ENCODE peak calls at places on chromosomes 5 and 9, in nine cellular contexts. N, W, T, R, I, J, L, G and Q are unnamed samples.
A peak's percentile ranks its signal among the peaks of the same experiment; 100 is the strongest.

GRCh38 chr5:14608169-14608568 is 26.6 kb downstream of the OTULINL start:
- DNase-seq in N (no peak), W (no peak), T (no peak), R (no peak), I (no peak), J (no peak), L (no peak), G (no peak), Q (no peak)

GRCh38 chr5:119022017-119022745 is 33.8 kb upstream of the DTWD2 start:
- DNase-seq in N (no peak), W (no peak), T (no peak), R (no peak), I (peak; percentile 52), J (no peak), L (no peak), G (peak; percentile 58), Q (no peak)

GRCh38 chr9:98222885-98223640 is 30.6 kb upstream of the CORO2A start:
- DNase-seq in N (no peak), W (no peak), T (no peak), R (no peak), I (peak; percentile 41), J (no peak), L (no peak), G (peak; percentile 32), Q (no peak)

GRCh38 chr9:93003552-93004407 is 54.7 kb upstream of the SUSD3 start:
- DNase-seq in N (peak; percentile 73), W (no peak), T (peak; percentile 71), R (no peak), I (peak; percentile 89), J (no peak), L (peak; percentile 90), G (peak; percentile 59), Q (peak; percentile 64)

GRCh38 chr5:156774273-156774672 is 75.8 kb upstream of the PPP1R2B start:
- DNase-seq in N (no peak), W (no peak), T (no peak), R (no peak), I (no peak), J (no peak), L (no peak), G (no peak), Q (no peak)

GRCh38 chr5:149930060-149930753 is 14.4 kb downstream of the PDE6A start:
- DNase-seq in N (no peak), W (no peak), T (no peak), R (no peak), I (no peak), J (no peak), L (no peak), G (no peak), Q (no peak)

GRCh38 chr5:58136416-58136815 is 323.5 kb downstream of the PLK2 start:
- DNase-seq in N (no peak), W (no peak), T (no peak), R (no peak), I (no peak), J (no peak), L (no peak), G (no peak), Q (no peak)

GRCh38 chr9:826500-827280 is 14.8 kb upstream of the DMRT1 start:
- DNase-seq in N (no peak), W (no peak), T (no peak), R (no peak), I (peak; percentile 54), J (no peak), L (no peak), G (no peak), Q (no peak)

GRCh38 chr9:72872718-72873117 is 80.1 kb downstream of the ALDH1A1 start:
- DNase-seq in N (no peak), W (no peak), T (no peak), R (no peak), I (no peak), J (no peak), L (no peak), G (peak; percentile 24), Q (no peak)

GRCh38 chr9:137305060-137305787 is 3.2 kb upstream of the NRARP start:
- DNase-seq in N (peak; percentile 76), W (peak; percentile 77), T (peak; percentile 69), R (no peak), I (peak; percentile 89), J (no peak), L (no peak), G (peak; percentile 91), Q (peak; percentile 69)

GRCh38 chr9:74770508-74771261 is 117.0 kb downstream of the TRPM6 start:
- DNase-seq in N (no peak), W (no peak), T (peak; percentile 35), R (peak; percentile 31), I (peak; percentile 77), J (peak; percentile 62), L (no peak), G (no peak), Q (peak; percentile 15)

GRCh38 chr9:15416880-15417279 is 5.8 kb upstream of the SNAPC3 start:
- DNase-seq in N (no peak), W (no peak), T (peak; percentile 63), R (no peak), I (no peak), J (no peak), L (no peak), G (peak; percentile 43), Q (peak; percentile 24)

GRCh38 chr5:172602712-172603289 is 38.3 kb upstream of the NEURL1B start:
- DNase-seq in N (peak; percentile 30), W (no peak), T (no peak), R (no peak), I (peak; percentile 48), J (no peak), L (no peak), G (no peak), Q (no peak)

GRCh38 chr9:3863114-3863528 is 337.3 kb upstream of the RFX3 start:
- DNase-seq in N (no peak), W (no peak), T (no peak), R (no peak), I (no peak), J (no peak), L (no peak), G (peak; percentile 54), Q (no peak)
- TF ChIP-seq POLR2AphosphoS5 in N (no peak), W (no peak), T (no peak), R (no peak), I (no peak), J (no peak), L (no peak), G (no peak), Q (no peak)

DNA sequence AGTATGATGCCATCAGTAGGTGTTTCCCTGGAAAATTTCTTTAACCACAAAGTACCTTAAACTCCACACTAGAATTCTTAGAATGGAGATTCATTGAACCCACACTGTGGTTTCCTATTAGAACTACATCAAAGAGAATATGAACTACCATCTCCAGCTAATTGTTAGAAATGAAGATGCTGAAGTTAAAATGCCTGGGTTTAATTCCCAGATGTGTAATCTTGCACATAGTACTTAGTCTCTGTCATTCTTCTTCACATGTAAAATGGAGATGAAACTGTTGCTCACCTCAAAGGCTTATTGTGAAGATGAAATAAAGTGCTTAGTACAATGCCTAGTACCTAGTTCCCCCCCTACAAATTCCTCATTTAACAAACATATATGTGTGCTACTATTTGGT is 303.3 kb upstream of the CCNG1 start:
- DNase-seq in N (no peak), W (no peak), T (no peak), R (no peak), I (no peak), J (no peak), L (no peak), G (no peak), Q (no peak)
- TF ChIP-seq POLR2A in N (no peak), W (no peak), T (no peak), R (no peak), I (no peak), J (no peak), L (no peak), G (no peak), Q (no peak)

DNA sequence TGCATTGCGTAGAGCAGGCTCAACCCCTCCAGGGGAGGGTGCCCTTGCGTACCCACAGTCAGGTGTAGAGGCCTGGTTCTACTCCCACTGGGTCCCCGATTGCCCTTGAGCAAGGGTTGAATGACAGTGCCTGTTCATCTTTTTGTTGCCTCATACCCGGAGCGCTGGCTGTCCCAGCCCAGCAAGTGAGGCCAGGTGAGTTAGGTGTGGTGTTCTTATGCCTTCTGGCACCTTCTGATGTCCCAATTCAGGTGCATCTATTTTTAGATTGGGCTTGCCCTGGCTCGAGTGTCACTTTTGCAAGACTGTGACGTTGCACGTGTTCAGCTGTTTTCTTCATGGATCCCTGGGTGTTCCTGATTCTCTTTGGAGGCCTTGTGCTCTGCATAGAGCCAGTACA is 257.8 kb downstream of the GOLPH3 start:
- DNase-seq in N (no peak), W (peak; percentile 67), T (no peak), R (no peak), I (no peak), J (no peak), L (no peak), G (no peak), Q (no peak)
- TF ChIP-seq POLR2AphosphoS5 in N (no peak), W (no peak), T (no peak), R (no peak), I (no peak), J (no peak), L (no peak), G (no peak), Q (no peak)

GRCh38 chr9:132770775-132771310 is 100.6 kb downstream of the GTF3C4 start:
- DNase-seq in N (no peak), W (no peak), T (no peak), R (no peak), I (no peak), J (no peak), L (no peak), G (no peak), Q (no peak)

GRCh38 chr9:132768932-132769894 is 98.9 kb downstream of the GTF3C4 start:
- DNase-seq in N (no peak), W (peak; percentile 84), T (peak; percentile 63), R (peak; percentile 49), I (peak; percentile 83), J (peak; percentile 34), L (no peak), G (peak; percentile 68), Q (peak; percentile 54)

GRCh38 chr9:132773093-132773492 is 102.8 kb downstream of the GTF3C4 start:
- DNase-seq in N (no peak), W (no peak), T (no peak), R (no peak), I (no peak), J (no peak), L (no peak), G (no peak), Q (no peak)

GRCh38 chr9:132773764-132774339 is 103.6 kb downstream of the GTF3C4 start:
- DNase-seq in N (no peak), W (no peak), T (no peak), R (no peak), I (no peak), J (no peak), L (peak; percentile 90), G (no peak), Q (no peak)

DNA sequence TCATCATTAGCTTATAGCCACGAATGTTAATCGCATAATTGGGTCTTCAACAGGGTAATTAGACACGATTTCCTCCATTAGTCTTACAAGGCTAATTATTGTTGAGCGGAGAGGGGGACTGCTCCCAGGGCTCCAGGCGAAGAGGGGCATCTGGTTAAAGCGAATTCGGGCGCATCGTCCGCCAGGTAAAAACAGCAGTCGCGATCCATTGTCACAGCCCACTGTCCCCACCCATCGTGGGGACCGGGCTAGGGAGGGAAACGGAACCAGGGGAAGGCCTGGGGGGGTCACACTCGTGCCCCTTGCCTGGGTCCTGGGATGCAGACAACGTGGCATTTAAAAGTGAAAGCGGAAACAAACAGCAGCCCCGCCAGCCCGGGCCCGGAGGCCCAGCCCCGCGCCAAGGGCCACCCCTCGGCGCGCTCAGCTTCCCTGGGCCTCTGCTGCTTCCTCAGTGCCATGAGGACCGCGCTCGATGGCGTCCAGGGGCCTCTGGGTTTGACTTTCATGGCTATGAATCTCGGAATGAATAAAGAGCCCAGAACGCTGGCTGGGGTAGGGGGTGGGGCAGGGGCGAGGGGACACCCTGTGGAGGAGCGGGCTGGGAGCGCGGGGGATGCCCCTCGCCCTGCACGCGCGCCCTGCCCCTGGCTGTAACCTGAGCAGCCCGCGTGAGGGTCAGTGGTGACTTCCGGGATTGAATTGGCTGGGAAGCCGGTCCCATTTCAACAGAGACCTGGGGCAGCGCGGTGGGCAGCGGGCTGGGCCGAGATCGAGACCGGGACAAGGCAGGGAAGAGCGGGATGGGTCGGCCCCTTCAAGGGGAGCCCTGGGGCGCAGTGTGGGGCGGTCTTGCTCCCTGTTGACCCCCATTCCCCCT is 99.9 kb downstream of the GTF3C4 start:
- DNase-seq in N (no peak), W (no peak), T (peak; percentile 78), R (peak; percentile 74), I (peak; percentile 93), J (peak; percentile 17), L (peak; percentile 91), G (peak; percentile 52), Q (peak; percentile 78)
- TF ChIP-seq POLR2A in N (peak; percentile 29), W (no peak), T (no peak), R (peak; percentile 70), I (no peak), J (no peak), L (no peak), G (peak; percentile 43), Q (peak; percentile 77)